ENCODE peak calls at places on chromosomes 11 and 22, in four cellular contexts. D, F, N and B are unnamed samples.

GRCh38 chr11:69372589-69373250 is 78.8 kb downstream of the MYEOV start:
- DNase-seq in D (peak), F (no peak), N (no peak), B (no peak)

GRCh38 chr11:21561589-21561988 is 631.3 kb upstream of the ANO5 start:
- DNase-seq in D (no peak), F (no peak), N (no peak), B (no peak)

GRCh38 chr11:2156416-2157182 is 4.4 kb downstream of the INS start:
- DNase-seq in D (peak), F (peak), N (peak), B (peak)

GRCh38 chr22:44723801-44724200 is 21.8 kb downstream of the PRR5 start:
- DNase-seq in D (no peak), F (no peak), N (no peak), B (no peak)

GRCh38 chr11:79019981-79020380 is 420.8 kb downstream of the TENM4 start:
- DNase-seq in D (no peak), F (no peak), N (no peak), B (peak)

GRCh38 chr11:46392421-46393230 is 1.1 kb upstream of the CHRM4 start:
- DNase-seq in D (no peak), F (peak), N (no peak), B (peak)

GRCh38 chr11:120489799-120490198 is 21.7 kb upstream of the GRIK4 start:
- DNase-seq in D (no peak), F (no peak), N (no peak), B (no peak)

GRCh38 chr11:68150029-68150428 is 28.8 kb upstream of the CHKA start:
- DNase-seq in D (no peak), F (no peak), N (no peak), B (no peak)

GRCh38 chr22:44270556-44270880 is 42.2 kb downstream of the SHISAL1 start:
- DNase-seq in D (no peak), F (no peak), N (no peak), B (no peak)